ENCODE peak calls at places on chromosomes 2 and 18, in four cellular contexts. D is neural crest cell, V is Calu3, Y is AG04449. E is an unnamed sample.

GRCh38 chr2:241817126-241817820 is 8.3 kb downstream of the NEU4 start:
- DNase-seq in V (no peak), Y (no peak), D (no peak), E (no peak)

GRCh38 chr18:79068299-79068945 is 772 bp upstream of the ATP9B start:
- DNase-seq in D (no peak), V (no peak), Y (no peak), E (no peak)

GRCh38 chr2:112749755-112750559 is 14.5 kb downstream of the CKAP2L start:
- DNase-seq in D (peak), V (peak), Y (peak), E (no peak)

GRCh38 chr2:74206180-74206688 is 7.8 kb downstream of the MTHFD2 start:
- DNase-seq in Y (no peak), D (no peak), V (no peak), E (peak)

GRCh38 chr2:195657634-195658540 is 861 bp downstream of the SLC39A10 start:
- DNase-seq in V (peak), Y (peak), D (peak), E (peak)

GRCh38 chr2:240135706-240136012 is 446 bp downstream of the COPS9 start:
- DNase-seq in D (no peak), V (no peak), Y (no peak), E (no peak)

GRCh38 chr2:102592601-102593000 is 26.8 kb upstream of the SLC9A2 start:
- DNase-seq in V (peak), Y (no peak), D (peak), E (no peak)

GRCh38 chr18:22817844-22818243 is 115.3 kb upstream of the RBBP8 start:
- DNase-seq in V (no peak), Y (no peak), D (no peak), E (peak)

GRCh38 chr2:214014551-214015230 is 396.2 kb upstream of the VWC2L start:
- DNase-seq in D (no peak), Y (no peak), V (no peak), E (peak)

GRCh38 chr2:152432206-152432653 is 97.3 kb downstream of the FMNL2 start:
- DNase-seq in D (no peak), Y (no peak), V (no peak), E (no peak)

GRCh38 chr2:206728277-206729199 is 10.3 kb upstream of the DYTN start:
- DNase-seq in Y (no peak), D (no peak), V (peak), E (peak)

GRCh38 chr2:28269019-28269784 is 123.5 kb upstream of the FOSL2 start:
- DNase-seq in D (no peak), V (peak), Y (no peak), E (no peak)

GRCh38 chr2:37243435-37243834 is 12.0 kb downstream of the NDUFAF7 start:
- DNase-seq in D (no peak), V (no peak), Y (no peak), E (no peak)

GRCh38 chr2:73059106-73059505 is 12.4 kb downstream of the SFXN5 start:
- DNase-seq in V (no peak), D (no peak), Y (no peak), E (no peak)

GRCh38 chr18:46720521-46720920 is 36.3 kb downstream of the ST8SIA5 start:
- DNase-seq in Y (no peak), D (no peak), V (no peak), E (no peak)

GRCh38 chr18:79007440-79007839 is 27.8 kb downstream of the SALL3 start:
- DNase-seq in Y (no peak), D (no peak), V (no peak), E (no peak)

GRCh38 chr2:9815076-9815475 is 28.2 kb upstream of the TAF1B start:
- DNase-seq in V (no peak), Y (no peak), D (no peak), E (no peak)

GRCh38 chr18:50297621-50298442 is 10.3 kb upstream of the CXXC1 start:
- DNase-seq in V (peak), Y (no peak), D (peak), E (no peak)

GRCh38 chr18:32093106-32093511 is 1.4 kb downstream of the RNF138 start:
- DNase-seq in Y (no peak), D (peak), V (peak), E (no peak)

GRCh38 chr2:100418563-100418962 is 1.1 kb upstream of the CHST10 start:
- DNase-seq in Y (no peak), D (no peak), V (no peak), E (peak)

GRCh38 chr2:62627667-62628066 is 77.8 kb upstream of the EHBP1 start:
- DNase-seq in V (no peak), D (no peak), Y (no peak), E (no peak)

GRCh38 chr18:31603335-31603734 is 11.7 kb downstream of the TTR start:
- DNase-seq in D (no peak), Y (no peak), V (no peak), E (no peak)

GRCh38 chr2:22215517-22215916 is 1091.7 kb downstream of the TDRD15 start:
- DNase-seq in D (no peak), Y (no peak), V (no peak), E (no peak)

GRCh38 chr18:53909668-53910067 is 314.8 kb downstream of the MBD2 start:
- DNase-seq in Y (no peak), D (no peak), V (peak), E (no peak)

GRCh38 chr2:217919781-217920351 is 82.9 kb downstream of the TNS1 start:
- DNase-seq in Y (no peak), D (no peak), V (no peak), E (no peak)
- TF ChIP-seq CTCF in Y (no peak), D (no peak), V (no peak), E (no peak)

GRCh38 chr18:68796936-68797690 is 767 bp upstream of the CCDC102B start:
- DNase-seq in Y (peak), V (no peak), D (no peak), E (no peak)
- TF ChIP-seq CTCF in Y (no peak), V (no peak), D (no peak), E (no peak)

DNA sequence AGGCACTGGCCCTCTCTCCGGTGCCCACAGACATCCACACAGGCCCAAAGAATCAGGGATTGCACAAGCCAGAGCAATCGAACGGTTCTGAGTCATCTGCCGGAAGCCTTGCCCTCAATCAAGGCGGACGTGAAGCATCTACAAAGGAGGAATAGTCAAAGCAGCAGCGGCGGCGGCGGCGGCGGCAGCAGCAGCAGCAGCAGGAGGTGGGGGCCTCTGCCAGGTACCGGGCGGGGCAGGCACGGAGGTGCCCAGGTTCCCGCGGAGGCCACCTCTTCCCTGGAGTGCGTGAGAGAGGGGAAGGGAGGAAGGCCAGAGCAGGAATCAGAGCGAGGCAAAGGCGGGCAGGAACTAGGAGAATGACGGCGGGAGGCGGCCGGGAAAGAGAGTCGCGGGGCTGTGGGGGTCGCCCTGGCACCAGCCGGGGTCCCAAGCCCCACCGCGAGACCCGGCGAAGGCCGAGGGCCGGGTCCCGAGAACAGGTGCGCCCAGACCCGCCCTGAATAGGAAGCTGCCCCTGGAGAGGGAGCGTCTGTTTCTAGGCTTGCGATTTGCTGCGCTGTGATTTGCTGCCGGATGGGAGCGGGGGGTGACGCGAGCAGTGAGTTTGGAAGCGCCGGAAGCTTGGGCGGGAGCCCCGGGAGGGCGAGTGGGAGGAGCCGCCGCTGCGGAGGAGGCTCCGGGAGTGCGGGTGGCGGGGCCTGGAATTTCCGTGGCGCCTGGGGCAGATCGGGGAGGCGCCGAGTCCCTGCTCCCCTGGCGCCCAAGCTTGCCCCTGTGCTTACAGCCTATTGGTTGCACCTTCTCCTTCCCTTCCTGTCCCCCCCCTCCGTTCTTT is at the start of gene SERPINB8:
- DNase-seq in D (peak), V (peak), Y (peak), E (peak)
- TF ChIP-seq CTCF in D (no peak), V (no peak), Y (no peak), E (no peak)

GRCh38 chr2:40844353-40845277 is 392.7 kb upstream of the SLC8A1 start:
- DNase-seq in Y (no peak), D (no peak), V (no peak), E (no peak)
- TF ChIP-seq CTCF in Y (no peak), D (no peak), V (no peak), E (peak)

GRCh38 chr18:63022429-63023022 is 297.0 kb downstream of the BCL2 start:
- DNase-seq in Y (no peak), D (peak), V (no peak), E (no peak)
- TF ChIP-seq CTCF in Y (peak), D (peak), V (peak), E (peak)

GRCh38 chr2:121902171-121902591 is 146.7 kb downstream of the TSN start:
- DNase-seq in D (no peak), Y (no peak), V (no peak), E (no peak)
- TF ChIP-seq CTCF in D (no peak), Y (no peak), V (no peak), E (no peak)

GRCh38 chr2:7881038-7881437 is 800.8 kb upstream of the ID2 start:
- DNase-seq in V (peak), D (no peak), Y (no peak), E (peak)

GRCh38 chr2:7881456-7881855 is 800.4 kb upstream of the ID2 start:
- DNase-seq in V (no peak), Y (no peak), D (no peak), E (no peak)

GRCh38 chr2:7880561-7880960 is 801.3 kb upstream of the ID2 start:
- DNase-seq in Y (no peak), V (no peak), D (no peak), E (no peak)

GRCh38 chr2:7884338-7884737 is 797.5 kb upstream of the ID2 start:
- DNase-seq in Y (no peak), V (no peak), D (no peak), E (no peak)

DNA sequence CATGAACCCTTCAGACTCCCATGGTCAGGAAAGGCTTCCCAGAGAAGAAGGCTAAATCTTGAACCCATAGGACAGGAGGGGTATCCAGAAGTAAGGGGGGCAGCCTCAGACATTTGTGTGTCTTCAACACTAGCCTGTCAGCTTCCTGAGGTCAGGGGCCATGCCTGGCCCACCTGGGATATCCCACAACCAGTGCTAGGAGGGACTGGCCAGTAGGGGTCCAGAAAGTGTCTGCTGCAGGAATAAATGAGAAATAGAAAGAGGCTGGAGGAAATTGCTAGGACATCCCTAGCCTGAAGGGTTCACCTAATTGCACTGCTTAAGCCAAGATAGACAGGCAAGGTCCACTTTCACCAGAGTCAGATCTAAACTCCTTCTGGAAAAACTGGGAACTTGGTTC is 799.6 kb upstream of the ID2 start:
- DNase-seq in D (no peak), V (no peak), Y (no peak), E (no peak)
- TF ChIP-seq CTCF in D (no peak), V (no peak), Y (no peak), E (no peak)

GRCh38 chr2:223079925-223080324 is 27.9 kb downstream of the KCNE4 start:
- DNase-seq in Y (no peak), V (no peak), D (no peak), E (no peak)
- TF ChIP-seq CTCF in Y (no peak), V (no peak), D (no peak), E (no peak)